ENCODE peak calls at places on chromosome 9, in eight cellular contexts. N is AG10803, X is endothelial cell, D is dorsolateral prefrontal cortex, M is B cell, B is glutamatergic neuron, C is H1, F is fibroblast of the aortic adventitia. I is an unnamed sample.

GRCh38 chr9:123967323-123967722 is 37.4 kb upstream of the DENND1A start:
- DNase-seq in N (no peak), X (no peak), D (no peak), M (no peak), B (no peak), C (no peak), F (no peak), I (no peak)

GRCh38 chr9:117697046-117697445 is 7.2 kb upstream of the TLR4 start:
- DNase-seq in N (no peak), X (no peak), D (no peak), M (no peak), B (no peak), C (no peak), F (no peak), I (no peak)

GRCh38 chr9:133963166-133963565 is 29.0 kb downstream of the VAV2 start:
- DNase-seq in N (no peak), X (no peak), D (no peak), M (peak), B (no peak), C (no peak), F (no peak), I (no peak)

GRCh38 chr9:33924978-33925797 is 108.2 kb downstream of the UBE2R2 start:
- DNase-seq in N (peak), X (peak), D (peak), M (no peak), B (peak), C (peak), F (peak), I (peak)

GRCh38 chr9:31700252-31701045 is 684.0 kb upstream of the ACO1 start:
- DNase-seq in N (no peak), X (no peak), D (no peak), M (no peak), B (no peak), C (no peak), F (no peak), I (no peak)

GRCh38 chr9:71796368-71796767 is 28.1 kb upstream of the CEMIP2 start:
- DNase-seq in N (no peak), X (no peak), D (no peak), M (peak), B (no peak), C (no peak), F (no peak), I (no peak)

GRCh38 chr9:119968837-119969707 is 599.8 kb upstream of the BRINP1 start:
- DNase-seq in N (peak), X (peak), D (peak), M (peak), B (peak), C (peak), F (peak), I (peak)

GRCh38 chr9:131635285-131635684 is 90.0 kb downstream of the PRRT1B start:
- DNase-seq in N (peak), X (peak), D (peak), M (peak), B (no peak), C (no peak), F (peak), I (peak)

GRCh38 chr9:126647585-126648110 is 33.9 kb downstream of the LMX1B start:
- DNase-seq in N (no peak), X (no peak), D (no peak), M (no peak), B (no peak), C (no peak), F (no peak), I (no peak)

GRCh38 chr9:119332522-119332921 is 36.7 kb downstream of the BRINP1 start:
- DNase-seq in N (no peak), X (no peak), D (no peak), M (no peak), B (no peak), C (no peak), F (no peak), I (no peak)

GRCh38 chr9:110509787-110510186 is 69.8 kb downstream of the SVEP1 start:
- DNase-seq in N (no peak), X (no peak), D (no peak), M (no peak), B (no peak), C (no peak), F (no peak), I (no peak)

GRCh38 chr9:21228122-21228521 is at the start of gene IFNA17:
- DNase-seq in N (no peak), X (no peak), D (no peak), M (no peak), B (no peak), C (no peak), F (no peak), I (no peak)

GRCh38 chr9:121075251-121076036 is 689 bp downstream of the CNTRL start:
- DNase-seq in N (peak), X (no peak), D (no peak), M (no peak), B (no peak), C (no peak), F (peak), I (no peak)

GRCh38 chr9:36327903-36328302 is 69.7 kb upstream of the GNE start:
- DNase-seq in N (peak), X (no peak), D (no peak), M (no peak), B (no peak), C (no peak), F (peak), I (peak)

GRCh38 chr9:129343119-129343696 is 165.1 kb upstream of the IER5L start:
- DNase-seq in N (no peak), X (no peak), D (no peak), M (no peak), B (no peak), C (no peak), F (no peak), I (no peak)

GRCh38 chr9:20962487-20962886 is 69.0 kb downstream of the HACD4 start:
- DNase-seq in N (no peak), X (no peak), D (no peak), M (no peak), B (no peak), C (no peak), F (peak), I (no peak)

GRCh38 chr9:38017149-38017884 is 51.7 kb downstream of the SHB start:
- DNase-seq in N (peak), X (peak), D (peak), M (no peak), B (peak), C (peak), F (peak), I (peak)

GRCh38 chr9:131627846-131628820 is 82.8 kb downstream of the PRRT1B start:
- DNase-seq in N (no peak), X (no peak), D (no peak), M (peak), B (peak), C (no peak), F (peak), I (peak)

GRCh38 chr9:129823934-129824601 is at the start of gene TOR1A:
- DNase-seq in N (peak), X (peak), D (peak), M (peak), B (peak), C (peak), F (peak), I (peak)

GRCh38 chr9:129237195-129237611 is 59.1 kb upstream of the IER5L start:
- DNase-seq in N (peak), X (no peak), D (peak), M (no peak), B (no peak), C (no peak), F (peak), I (peak)

GRCh38 chr9:90999425-91000397 is 198.1 kb downstream of the SYK start:
- DNase-seq in N (no peak), X (no peak), D (no peak), M (no peak), B (no peak), C (no peak), F (peak), I (no peak)

GRCh38 chr9:71910602-71911060 is 362 bp downstream of the ABHD17B start:
- DNase-seq in N (no peak), X (no peak), D (no peak), M (no peak), B (no peak), C (peak), F (no peak), I (no peak)

GRCh38 chr9:129968690-129969485 is 74.1 kb downstream of the FNBP1 start:
- DNase-seq in N (peak), X (no peak), D (no peak), M (no peak), B (no peak), C (no peak), F (peak), I (peak)

GRCh38 chr9:123028136-123028535 is 5.3 kb upstream of the GPR21 start:
- DNase-seq in N (no peak), X (no peak), D (no peak), M (no peak), B (no peak), C (no peak), F (no peak), I (no peak)

GRCh38 chr9:86175223-86175622 is 75.9 kb upstream of the GOLM1 start:
- DNase-seq in N (no peak), X (no peak), D (no peak), M (no peak), B (no peak), C (no peak), F (no peak), I (no peak)

GRCh38 chr9:130197888-130198287 is 25.7 kb downstream of the NCS1 start:
- DNase-seq in N (no peak), X (no peak), D (no peak), M (no peak), B (no peak), C (no peak), F (no peak), I (no peak)

GRCh38 chr9:114006931-114007691 is 71.0 kb downstream of the AMBP start:
- DNase-seq in N (no peak), X (peak), D (no peak), M (no peak), B (no peak), C (no peak), F (no peak), I (no peak)

GRCh38 chr9:89844535-89844934 is 239.7 kb downstream of the GADD45G start:
- DNase-seq in N (no peak), X (no peak), D (no peak), M (no peak), B (no peak), C (no peak), F (no peak), I (no peak)

GRCh38 chr9:88303785-88304495 is 84.3 kb upstream of the SPIN1 start:
- DNase-seq in N (peak), X (no peak), D (no peak), M (no peak), B (no peak), C (no peak), F (peak), I (no peak)

GRCh38 chr9:132424857-132425702 is 15.1 kb downstream of the CFAP77 start:
- DNase-seq in N (no peak), X (no peak), D (no peak), M (no peak), B (no peak), C (no peak), F (no peak), I (no peak)

GRCh38 chr9:95726756-95727155 is 148.7 kb upstream of the ERCC6L2 start:
- DNase-seq in N (peak), X (no peak), D (no peak), M (no peak), B (no peak), C (no peak), F (peak), I (peak)
- TF ChIP-seq CTCF in N (peak), X (peak), D (peak), M (peak), B (peak), C (peak), F (peak), I (peak)

GRCh38 chr9:35071814-35072460 is 488 bp downstream of the VCP start:
- DNase-seq in N (peak), X (peak), D (peak), M (peak), B (peak), C (peak), F (peak), I (peak)
- TF ChIP-seq CTCF in N (peak), X (peak), D (peak), M (peak), B (no peak), C (peak), F (peak), I (no peak)

DNA sequence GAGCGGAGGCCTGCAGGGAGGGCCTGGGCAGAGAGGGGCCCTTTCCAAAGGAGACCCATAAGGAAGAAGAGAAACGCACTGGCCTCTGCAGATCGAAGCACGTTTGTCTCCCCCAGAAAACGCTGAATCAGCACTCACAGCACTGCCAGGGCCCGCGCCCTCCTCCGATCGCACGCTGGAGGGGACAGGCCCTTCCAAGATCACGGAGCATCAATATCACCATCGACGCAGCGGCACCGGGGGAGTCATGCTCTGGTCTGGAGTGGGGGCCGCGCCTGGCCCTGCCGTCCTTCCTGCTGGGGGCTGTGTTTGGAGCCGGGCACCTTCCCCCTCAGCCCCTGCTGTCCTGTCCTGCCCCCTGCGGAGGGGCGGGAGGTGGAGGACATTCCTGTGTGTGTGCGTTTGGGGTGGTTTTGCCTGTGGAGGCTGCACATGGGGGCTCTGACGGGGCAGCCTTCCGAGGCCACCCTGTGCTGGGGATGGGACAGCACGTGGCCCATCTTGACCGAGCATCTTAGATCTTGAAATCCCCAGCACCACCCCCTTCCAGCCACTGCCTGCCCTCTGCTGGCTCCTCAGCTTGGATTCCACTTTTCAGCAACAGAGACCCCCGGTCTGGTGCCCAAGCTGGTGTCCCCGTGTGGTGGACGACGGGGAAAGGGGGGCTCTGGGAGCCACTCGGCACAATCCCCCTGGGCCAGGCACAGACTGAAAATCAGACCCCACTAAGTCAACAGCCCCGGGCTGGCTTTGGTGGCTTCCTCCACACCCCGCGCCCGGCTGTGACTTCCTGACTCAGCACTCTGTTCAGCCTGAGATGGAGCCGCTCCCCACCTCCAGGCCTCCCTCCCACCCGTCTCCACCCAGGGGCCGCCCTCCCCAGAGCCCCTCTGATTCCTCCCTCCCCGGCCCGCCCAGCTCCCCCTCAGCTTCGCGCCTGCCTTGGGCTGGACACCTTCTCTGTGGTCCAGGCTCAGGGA is 8.3 kb downstream of the TMEM250 start:
- DNase-seq in N (peak), X (no peak), D (no peak), M (no peak), B (no peak), C (no peak), F (peak), I (no peak)
- TF ChIP-seq CTCF in N (peak), X (no peak), D (no peak), M (no peak), B (no peak), C (peak), F (peak), I (peak)

DNA sequence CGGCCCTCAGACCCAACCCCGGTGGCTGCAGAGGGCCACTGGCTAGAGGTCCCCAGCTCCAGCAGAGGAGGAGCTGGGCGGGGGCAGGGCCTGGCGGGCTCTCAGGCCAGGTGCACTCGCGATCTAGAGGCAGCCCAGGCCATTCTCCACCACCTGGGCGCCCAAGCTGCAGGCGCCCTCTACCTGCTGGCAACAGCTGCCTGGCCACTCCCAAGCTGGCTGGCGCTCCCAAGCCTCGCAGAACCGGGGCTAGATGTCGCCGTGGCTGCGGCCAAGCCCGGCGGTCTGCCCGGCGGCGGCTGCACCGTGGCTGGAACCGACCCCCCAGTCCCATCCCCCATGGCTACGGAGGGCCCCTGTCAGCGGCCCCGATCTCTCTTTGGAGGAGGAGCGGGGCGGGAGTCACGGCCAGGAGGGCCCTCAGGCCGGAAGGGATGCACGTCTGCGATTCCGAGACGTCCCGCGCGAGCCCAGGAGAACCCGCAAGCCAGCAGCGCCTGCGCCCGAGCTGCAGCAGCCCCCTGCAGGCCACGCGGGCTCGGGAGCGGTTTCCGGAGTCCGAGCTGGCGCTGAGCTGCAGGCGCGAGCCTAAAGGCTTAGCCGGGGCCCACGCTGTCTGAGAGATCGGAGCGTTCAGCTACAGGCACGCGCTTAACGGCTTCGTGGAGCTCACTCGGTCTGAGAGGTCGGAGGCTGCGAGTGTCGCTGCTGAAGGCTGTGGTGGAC is 44.3 kb upstream of the BICD2 start:
- DNase-seq in N (peak), X (peak), D (peak), M (peak), B (peak), C (peak), F (peak), I (peak)
- TF ChIP-seq CTCF in N (peak), X (no peak), D (no peak), M (peak), B (peak), C (peak), F (peak), I (peak)

GRCh38 chr9:10045598-10045997 is 567.2 kb downstream of the PTPRD start:
- DNase-seq in N (no peak), X (no peak), D (no peak), M (no peak), B (no peak), C (no peak), F (peak), I (peak)
- TF ChIP-seq CTCF in N (peak), X (no peak), D (no peak), M (no peak), B (peak), C (peak), F (peak), I (no peak)

GRCh38 chr9:69319324-69320040 is 5.5 kb upstream of the ENTREP1 start:
- DNase-seq in N (no peak), X (no peak), D (no peak), M (no peak), B (no peak), C (no peak), F (no peak), I (no peak)

GRCh38 chr9:69314547-69314946 is 10.5 kb upstream of the ENTREP1 start:
- DNase-seq in N (no peak), X (no peak), D (no peak), M (no peak), B (no peak), C (no peak), F (no peak), I (no peak)

GRCh38 chr9:69313175-69313574 is 11.8 kb upstream of the ENTREP1 start:
- DNase-seq in N (no peak), X (no peak), D (no peak), M (no peak), B (no peak), C (no peak), F (no peak), I (no peak)

GRCh38 chr9:69317894-69318293 is 7.1 kb upstream of the ENTREP1 start:
- DNase-seq in N (no peak), X (no peak), D (no peak), M (no peak), B (no peak), C (no peak), F (no peak), I (no peak)

GRCh38 chr9:69317081-69317480 is 7.9 kb upstream of the ENTREP1 start:
- DNase-seq in N (no peak), X (no peak), D (no peak), M (no peak), B (no peak), C (no peak), F (peak), I (no peak)
- TF ChIP-seq CTCF in N (no peak), X (no peak), D (no peak), M (no peak), B (no peak), C (no peak), F (no peak), I (no peak)

DNA sequence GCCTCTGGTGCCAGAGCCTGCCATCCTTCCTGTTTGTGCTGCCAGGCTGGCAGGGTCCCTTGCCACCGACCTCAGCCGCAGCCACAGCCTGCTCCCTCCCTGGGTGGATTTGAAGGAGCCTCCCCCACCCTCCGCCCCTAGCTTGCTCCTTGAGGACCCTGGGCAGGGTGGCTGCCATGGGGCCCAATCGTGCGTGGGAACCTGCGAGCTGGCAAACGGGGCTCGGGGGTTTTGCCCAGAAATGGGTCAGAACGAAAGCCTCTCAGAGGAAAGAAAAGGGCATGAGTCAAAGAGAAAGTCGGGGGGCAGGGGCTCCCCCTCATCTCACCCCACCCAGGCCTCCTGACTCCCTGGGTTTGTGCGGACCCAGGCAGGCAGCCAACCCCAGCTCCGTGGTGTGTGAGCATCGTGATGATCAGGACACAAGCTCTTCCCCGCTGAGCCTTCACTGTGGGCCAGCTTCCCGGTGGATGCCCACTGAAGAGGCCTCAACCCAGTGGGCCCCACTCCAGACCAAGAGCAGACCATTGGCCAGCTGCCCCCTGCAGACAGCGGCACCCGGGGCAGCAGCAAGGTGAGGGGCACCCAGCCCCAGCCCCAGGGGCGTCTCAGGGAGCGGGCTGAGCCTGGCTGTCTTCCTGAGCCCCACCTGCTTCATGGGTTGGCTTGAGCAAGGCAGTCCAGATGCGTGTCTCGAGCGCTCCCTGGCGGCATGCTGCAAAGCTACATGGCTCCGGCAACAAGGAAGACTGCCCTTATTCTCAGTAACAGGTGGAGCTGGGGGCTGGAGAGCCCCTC is 3.0 kb upstream of the FUT7 start:
- DNase-seq in N (peak), X (peak), D (peak), M (peak), B (peak), C (peak), F (peak), I (peak)
- TF ChIP-seq CTCF in N (peak), X (peak), D (peak), M (peak), B (peak), C (peak), F (peak), I (peak)

DNA sequence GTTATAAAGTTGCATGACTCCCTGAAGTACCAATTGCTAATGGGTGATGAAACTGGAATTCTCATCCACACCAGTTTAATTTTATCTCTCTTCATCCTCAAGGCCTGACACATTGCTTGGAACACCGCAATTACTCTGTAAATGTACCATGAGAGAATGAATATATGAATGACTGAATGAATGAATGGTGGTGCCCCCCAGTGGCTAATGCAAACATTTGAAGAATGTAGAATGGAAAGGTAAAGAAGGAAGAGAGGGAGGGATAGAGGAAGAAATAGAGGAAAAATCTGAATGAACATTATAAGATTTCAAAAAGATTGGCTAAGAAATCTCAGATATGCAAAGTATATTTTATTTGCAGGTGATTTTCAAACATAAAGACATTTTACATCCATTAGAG is 13.1 kb downstream of the PAPPA start:
- DNase-seq in N (no peak), X (no peak), D (no peak), M (no peak), B (no peak), C (no peak), F (no peak), I (no peak)
- TF ChIP-seq CTCF in N (peak), X (peak), D (no peak), M (no peak), B (peak), C (peak), F (peak), I (no peak)

GRCh38 chr9:98056403-98057094 is at the start of gene NANS:
- DNase-seq in N (peak), X (peak), D (peak), M (peak), B (peak), C (peak), F (peak), I (peak)
- TF ChIP-seq CTCF in N (no peak), X (no peak), D (no peak), M (no peak), B (peak), C (no peak), F (peak), I (no peak)